ENCODE peak calls at places on chromosomes 7 and 10, in four cellular contexts. One of them, this sample, is unnamed.

GRCh38 chr10:85611093-85611740 is 755.4 kb downstream of the GRID1 start:
- DNase-seq in RWPE2: no peak
- DNase-seq in IMR-90: no peak
- DNase-seq in colonic mucosa: no peak
- DNase-seq in this sample: no peak

GRCh38 chr7:117143580-117143979 is 179.3 kb downstream of the WNT2 start:
- DNase-seq in RWPE2: no peak
- DNase-seq in IMR-90: peak; percentile 73
- DNase-seq in colonic mucosa: no peak
- DNase-seq in this sample: no peak

GRCh38 chr7:146772581-146772980 is 656.0 kb downstream of the CNTNAP2 start:
- DNase-seq in RWPE2: no peak
- DNase-seq in IMR-90: no peak
- DNase-seq in colonic mucosa: no peak
- DNase-seq in this sample: no peak

GRCh38 chr7:5630670-5631069 is 150.8 kb downstream of the RNF216 start:
- DNase-seq in RWPE2: no peak
- DNase-seq in IMR-90: no peak
- DNase-seq in colonic mucosa: no peak
- DNase-seq in this sample: no peak

GRCh38 chr10:94500063-94500462 is 45.5 kb upstream of the HELLS start:
- DNase-seq in RWPE2: no peak
- DNase-seq in IMR-90: no peak
- DNase-seq in colonic mucosa: no peak
- DNase-seq in this sample: no peak

GRCh38 chr7:50641442-50642405 is 76.5 kb upstream of the DDC start:
- DNase-seq in RWPE2: no peak
- DNase-seq in IMR-90: no peak
- DNase-seq in colonic mucosa: no peak
- DNase-seq in this sample: peak; percentile 26

GRCh38 chr7:31443457-31443856 is 70.4 kb upstream of the ITPRID1 start:
- DNase-seq in RWPE2: no peak
- DNase-seq in IMR-90: peak; percentile 45
- DNase-seq in colonic mucosa: no peak
- DNase-seq in this sample: no peak

GRCh38 chr7:98881561-98882315 is 3.4 kb downstream of the TRRAP start:
- DNase-seq in RWPE2: no peak
- DNase-seq in IMR-90: no peak
- DNase-seq in colonic mucosa: no peak
- DNase-seq in this sample: no peak

GRCh38 chr7:33986951-33987948 is 81.9 kb downstream of the BMPER start:
- DNase-seq in RWPE2: peak; percentile 68
- DNase-seq in IMR-90: peak; percentile 100
- DNase-seq in colonic mucosa: no peak
- DNase-seq in this sample: peak; percentile 66

GRCh38 chr10:89837173-89838001 is 136.0 kb downstream of the KIF20B start:
- DNase-seq in RWPE2: no peak
- DNase-seq in IMR-90: peak; percentile 8
- DNase-seq in colonic mucosa: peak; percentile 50
- DNase-seq in this sample: peak; percentile 34

DNA sequence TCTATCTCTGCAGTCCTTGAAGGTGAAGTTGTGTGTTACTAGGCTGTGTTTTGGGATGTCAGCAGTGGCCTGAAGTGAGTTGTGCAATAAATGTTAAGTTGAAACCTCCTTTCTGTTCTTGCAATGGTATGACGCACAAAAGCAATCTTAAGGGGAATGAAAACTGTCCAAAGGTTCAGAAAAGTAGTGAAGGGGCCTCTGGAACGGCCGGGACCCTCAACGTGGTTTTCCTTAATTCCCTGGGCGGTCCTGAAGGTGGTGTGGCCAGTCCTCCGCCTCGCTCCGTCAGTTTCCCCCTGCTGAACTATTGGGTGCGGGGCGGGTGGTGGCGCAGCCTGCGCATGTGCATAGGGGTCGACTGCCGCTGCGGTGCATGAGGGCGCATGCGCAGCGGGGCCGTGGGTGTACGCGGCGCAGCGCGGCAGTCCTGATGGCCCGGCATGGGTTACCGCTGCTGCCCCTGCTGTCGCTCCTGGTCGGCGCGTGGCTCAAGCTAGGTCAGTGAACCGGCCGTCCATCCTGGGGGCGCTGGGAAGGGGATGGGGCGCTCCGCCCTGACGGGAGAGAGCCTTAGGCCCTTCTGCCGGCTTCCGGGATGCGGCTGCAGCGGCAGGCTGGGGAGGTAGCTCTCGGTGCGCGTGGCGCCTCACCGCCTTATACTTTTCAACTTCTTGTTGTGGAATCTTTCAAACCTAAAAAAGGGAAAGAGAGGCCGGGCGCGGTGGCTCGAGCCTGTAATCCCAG is at the start of gene SUMF2:
- DNase-seq in RWPE2: peak; percentile 84
- DNase-seq in IMR-90: peak; percentile 83
- DNase-seq in colonic mucosa: peak; percentile 93
- DNase-seq in this sample: peak; percentile 89
- TF ChIP-seq CTCF in RWPE2: no peak
- TF ChIP-seq CTCF in IMR-90: peak; percentile 22
- TF ChIP-seq CTCF in colonic mucosa: no peak
- TF ChIP-seq CTCF in this sample: no peak

DNA sequence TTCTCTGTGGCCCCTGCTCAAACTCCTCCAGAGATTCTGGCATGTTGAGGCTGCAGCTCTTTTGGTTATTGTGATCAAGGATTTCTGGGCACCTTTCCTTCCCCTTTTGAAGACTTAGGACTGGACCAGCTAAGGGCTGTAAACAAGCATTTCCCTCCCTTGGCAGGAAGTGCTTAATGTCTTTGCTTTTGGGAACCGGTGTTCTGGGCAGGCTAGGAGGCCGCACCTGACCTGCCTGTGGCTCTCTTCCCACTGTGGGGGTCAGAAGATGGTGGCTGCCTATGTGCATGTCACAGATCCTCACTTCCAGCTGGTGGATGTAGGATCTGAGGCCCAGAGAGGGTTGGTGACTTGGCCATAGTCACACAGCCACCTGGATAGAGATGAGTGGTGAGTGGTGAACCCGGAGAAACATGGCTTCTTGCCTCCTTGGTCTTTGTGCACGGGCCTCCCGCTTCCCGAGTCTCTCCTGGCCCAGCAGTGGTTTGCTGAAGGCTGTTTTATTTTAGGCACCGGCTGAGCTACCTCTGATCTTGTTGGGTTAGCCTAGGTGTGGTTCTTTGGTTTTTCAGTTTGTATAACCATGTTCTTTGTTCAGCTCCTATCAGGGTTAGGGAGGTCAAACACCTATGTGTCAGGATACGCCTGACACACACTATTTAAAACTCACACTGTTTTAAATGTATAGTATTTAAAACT is 82.0 kb downstream of the GRK5 start:
- DNase-seq in RWPE2: no peak
- DNase-seq in IMR-90: no peak
- DNase-seq in colonic mucosa: no peak
- DNase-seq in this sample: no peak
- H3K4me1 ChIP-seq in RWPE2: no peaks in the 10 kb centered on the region
- H3K4me1 ChIP-seq in IMR-90: peaks cover 27% of the 10 kb centered on the region
- H3K4me1 ChIP-seq in colonic mucosa: no peaks in the 10 kb centered on the region
- H3K4me1 ChIP-seq in this sample: peaks cover 2% of the 10 kb centered on the region

GRCh38 chr7:81256991-81257390 is 338.1 kb upstream of the SEMA3C start:
- DNase-seq in RWPE2: no peak
- DNase-seq in IMR-90: peak; percentile 23
- DNase-seq in colonic mucosa: no peak
- DNase-seq in this sample: no peak
- TF ChIP-seq CTCF in RWPE2: peak; percentile 33
- TF ChIP-seq CTCF in IMR-90: peak; percentile 38
- TF ChIP-seq CTCF in colonic mucosa: no peak
- TF ChIP-seq CTCF in this sample: peak; percentile 19

GRCh38 chr10:20991526-20991925 is 94.4 kb upstream of the NEBL start:
- DNase-seq in RWPE2: no peak
- DNase-seq in IMR-90: no peak
- DNase-seq in colonic mucosa: no peak
- DNase-seq in this sample: no peak

GRCh38 chr10:20990604-20991003 is 93.5 kb upstream of the NEBL start:
- DNase-seq in RWPE2: no peak
- DNase-seq in IMR-90: no peak
- DNase-seq in colonic mucosa: no peak
- DNase-seq in this sample: no peak

GRCh38 chr10:20998036-20998435 is 100.9 kb upstream of the NEBL start:
- DNase-seq in RWPE2: no peak
- DNase-seq in IMR-90: no peak
- DNase-seq in colonic mucosa: no peak
- DNase-seq in this sample: no peak

GRCh38 chr10:20995123-20995978 is 98.2 kb upstream of the NEBL start:
- DNase-seq in RWPE2: no peak
- DNase-seq in IMR-90: no peak
- DNase-seq in colonic mucosa: no peak
- DNase-seq in this sample: no peak

GRCh38 chr10:20993387-20994170 is 96.5 kb upstream of the NEBL start:
- DNase-seq in RWPE2: no peak
- DNase-seq in IMR-90: no peak
- DNase-seq in colonic mucosa: no peak
- DNase-seq in this sample: no peak
- H3K4me1 ChIP-seq in RWPE2: peaks cover 25% of the 10 kb centered on the region
- H3K4me1 ChIP-seq in IMR-90: no peaks in the 10 kb centered on the region
- H3K4me1 ChIP-seq in colonic mucosa: no peaks in the 10 kb centered on the region
- H3K4me1 ChIP-seq in this sample: no peaks in the 10 kb centered on the region

GRCh38 chr7:106080307-106080987 is 31.7 kb downstream of the SYPL1 start:
- DNase-seq in RWPE2: no peak
- DNase-seq in IMR-90: no peak
- DNase-seq in colonic mucosa: no peak
- DNase-seq in this sample: no peak
- TF ChIP-seq CTCF in RWPE2: no peak
- TF ChIP-seq CTCF in IMR-90: no peak
- TF ChIP-seq CTCF in colonic mucosa: no peak
- TF ChIP-seq CTCF in this sample: no peak

GRCh38 chr7:19522486-19522885 is 186.4 kb downstream of the POLR1F start:
- DNase-seq in RWPE2: no peak
- DNase-seq in IMR-90: peak; percentile 68
- DNase-seq in colonic mucosa: no peak
- DNase-seq in this sample: no peak
- H3K4me1 ChIP-seq in RWPE2: peaks cover 29% of the 10 kb centered on the region
- H3K4me1 ChIP-seq in IMR-90: no peaks in the 10 kb centered on the region
- H3K4me1 ChIP-seq in colonic mucosa: no peaks in the 10 kb centered on the region
- H3K4me1 ChIP-seq in this sample: no peaks in the 10 kb centered on the region